ENCODE peak calls at places on chromosomes 4 and X, in four cellular contexts. One of them, this sample, is unnamed.

GRCh38 chrX:42776195-42776594 is 1.8 kb downstream of the PPP1R2C start:
- DNase-seq in NCI-H187 treated with DMSO at 0.1 percent for 48 hours: no peak
- DNase-seq in H54: no peak
- DNase-seq in hypothalamus: no peak
- DNase-seq in this sample: no peak

GRCh38 chrX:12894074-12894691 is 12.2 kb upstream of the TLR8 start:
- DNase-seq in NCI-H187 treated with DMSO at 0.1 percent for 48 hours: no peak
- DNase-seq in H54: no peak
- DNase-seq in hypothalamus: no peak
- DNase-seq in this sample: peak; percentile 10

GRCh38 chr4:174522183-174523002 is at the start of gene HPGD:
- DNase-seq in NCI-H187 treated with DMSO at 0.1 percent for 48 hours: no peak
- DNase-seq in H54: peak; percentile 23
- DNase-seq in hypothalamus: no peak
- DNase-seq in this sample: peak; percentile 37

GRCh38 chrX:155048997-155049619 is 21.8 kb downstream of the CMC4 start:
- DNase-seq in NCI-H187 treated with DMSO at 0.1 percent for 48 hours: no peak
- DNase-seq in H54: no peak
- DNase-seq in hypothalamus: no peak
- DNase-seq in this sample: peak; percentile 37

GRCh38 chr4:7434766-7435150 is at the start of gene PSAPL1:
- DNase-seq in NCI-H187 treated with DMSO at 0.1 percent for 48 hours: no peak
- DNase-seq in H54: peak; percentile 90
- DNase-seq in hypothalamus: no peak
- DNase-seq in this sample: peak; percentile 79

GRCh38 chr4:150217192-150217591 is 138.9 kb downstream of the DCLK2 start:
- DNase-seq in NCI-H187 treated with DMSO at 0.1 percent for 48 hours: no peak
- DNase-seq in H54: no peak
- DNase-seq in hypothalamus: peak; percentile 11
- DNase-seq in this sample: no peak

GRCh38 chr4:42609051-42609450 is 47.9 kb downstream of the ATP8A1 start:
- DNase-seq in NCI-H187 treated with DMSO at 0.1 percent for 48 hours: no peak
- DNase-seq in H54: no peak
- DNase-seq in hypothalamus: no peak
- DNase-seq in this sample: no peak

GRCh38 chr4:110639207-110640092 is 16.6 kb upstream of the PITX2 start:
- DNase-seq in NCI-H187 treated with DMSO at 0.1 percent for 48 hours: no peak
- DNase-seq in H54: no peak
- DNase-seq in hypothalamus: no peak
- DNase-seq in this sample: no peak

GRCh38 chr4:126051709-126052424 is 737.1 kb downstream of the FAT4 start:
- DNase-seq in NCI-H187 treated with DMSO at 0.1 percent for 48 hours: no peak
- DNase-seq in H54: no peak
- DNase-seq in hypothalamus: no peak
- DNase-seq in this sample: no peak

GRCh38 chrX:45009371-45010000 is 136.5 kb downstream of the KDM6A start:
- DNase-seq in NCI-H187 treated with DMSO at 0.1 percent for 48 hours: no peak
- DNase-seq in H54: no peak
- DNase-seq in hypothalamus: no peak
- DNase-seq in this sample: no peak

GRCh38 chr4:48228887-48229462 is 40.7 kb downstream of the TEC start:
- DNase-seq in NCI-H187 treated with DMSO at 0.1 percent for 48 hours: no peak
- DNase-seq in H54: no peak
- DNase-seq in hypothalamus: no peak
- DNase-seq in this sample: peak; percentile 65

GRCh38 chrX:53048169-53049126 is at the start of gene GPR173:
- DNase-seq in NCI-H187 treated with DMSO at 0.1 percent for 48 hours: no peak
- DNase-seq in H54: peak; percentile 14
- DNase-seq in hypothalamus: peak; percentile 60
- DNase-seq in this sample: no peak

GRCh38 chrX:150361070-150361776 is 1.9 kb upstream of the MAMLD1 start:
- DNase-seq in NCI-H187 treated with DMSO at 0.1 percent for 48 hours: no peak
- DNase-seq in H54: no peak
- DNase-seq in hypothalamus: no peak
- DNase-seq in this sample: peak; percentile 25

GRCh38 chr4:7266525-7267292 is 74.4 kb downstream of the SORCS2 start:
- DNase-seq in NCI-H187 treated with DMSO at 0.1 percent for 48 hours: no peak
- DNase-seq in H54: peak; percentile 86
- DNase-seq in hypothalamus: no peak
- DNase-seq in this sample: peak; percentile 42

GRCh38 chrX:68506649-68507048 is 7.8 kb downstream of the YIPF6 start:
- DNase-seq in NCI-H187 treated with DMSO at 0.1 percent for 48 hours: no peak
- DNase-seq in H54: no peak
- DNase-seq in hypothalamus: no peak
- DNase-seq in this sample: no peak

GRCh38 chr4:102625232-102625930 is 124.2 kb downstream of the NFKB1 start:
- DNase-seq in NCI-H187 treated with DMSO at 0.1 percent for 48 hours: no peak
- DNase-seq in H54: no peak
- DNase-seq in hypothalamus: no peak
- DNase-seq in this sample: no peak

GRCh38 chrX:85109235-85109634 is 105.6 kb downstream of the APOOL start:
- DNase-seq in NCI-H187 treated with DMSO at 0.1 percent for 48 hours: no peak
- DNase-seq in H54: peak; percentile 2
- DNase-seq in hypothalamus: no peak
- DNase-seq in this sample: peak; percentile 7

GRCh38 chr4:72489267-72489666 is 79.8 kb downstream of the ADAMTS3 start:
- DNase-seq in NCI-H187 treated with DMSO at 0.1 percent for 48 hours: no peak
- DNase-seq in H54: no peak
- DNase-seq in hypothalamus: no peak
- DNase-seq in this sample: no peak

GRCh38 chr4:20333141-20333690 is 81.5 kb downstream of the SLIT2 start:
- DNase-seq in NCI-H187 treated with DMSO at 0.1 percent for 48 hours: no peak
- DNase-seq in H54: no peak
- DNase-seq in hypothalamus: no peak
- DNase-seq in this sample: no peak

GRCh38 chr4:37243061-37243460 is 1.5 kb upstream of the NWD2 start:
- DNase-seq in NCI-H187 treated with DMSO at 0.1 percent for 48 hours: no peak
- DNase-seq in H54: no peak
- DNase-seq in hypothalamus: no peak
- DNase-seq in this sample: no peak

GRCh38 chr4:100736651-100737450 is 219.0 kb upstream of the EMCN start:
- DNase-seq in NCI-H187 treated with DMSO at 0.1 percent for 48 hours: no peak
- DNase-seq in H54: no peak
- DNase-seq in hypothalamus: no peak
- DNase-seq in this sample: peak; percentile 38

GRCh38 chrX:131633285-131633917 is 89.5 kb downstream of the OR13H1 start:
- DNase-seq in NCI-H187 treated with DMSO at 0.1 percent for 48 hours: peak; percentile 14
- DNase-seq in H54: peak; percentile 15
- DNase-seq in hypothalamus: peak; percentile 1
- DNase-seq in this sample: no peak

GRCh38 chr4:125313989-125314602 is 659 bp upstream of the FAT4 start:
- DNase-seq in NCI-H187 treated with DMSO at 0.1 percent for 48 hours: no peak
- DNase-seq in H54: no peak
- DNase-seq in hypothalamus: no peak
- DNase-seq in this sample: no peak

GRCh38 chrX:1545776-1546408 is 8.9 kb upstream of the P2RY8 start:
- DNase-seq in NCI-H187 treated with DMSO at 0.1 percent for 48 hours: no peak
- DNase-seq in H54: no peak
- DNase-seq in hypothalamus: no peak
- DNase-seq in this sample: no peak

GRCh38 chrX:21487832-21488231 is 113.6 kb downstream of the CNKSR2 start:
- DNase-seq in NCI-H187 treated with DMSO at 0.1 percent for 48 hours: no peak
- DNase-seq in H54: no peak
- DNase-seq in hypothalamus: no peak
- DNase-seq in this sample: peak; percentile 34

GRCh38 chr4:139795476-139795875 is 129.9 kb downstream of the MGST2 start:
- DNase-seq in NCI-H187 treated with DMSO at 0.1 percent for 48 hours: no peak
- DNase-seq in H54: no peak
- DNase-seq in hypothalamus: no peak
- DNase-seq in this sample: no peak

GRCh38 chr4:88646528-88647280 is 50.9 kb downstream of the NAP1L5 start:
- DNase-seq in NCI-H187 treated with DMSO at 0.1 percent for 48 hours: no peak
- DNase-seq in H54: no peak
- DNase-seq in hypothalamus: no peak
- DNase-seq in this sample: peak; percentile 36

GRCh38 chrX:9163153-9163790 is 129.3 kb upstream of the FAM9B start:
- DNase-seq in NCI-H187 treated with DMSO at 0.1 percent for 48 hours: no peak
- DNase-seq in H54: no peak
- DNase-seq in hypothalamus: no peak
- DNase-seq in this sample: no peak

GRCh38 chrX:71998836-71999509 is 88.3 kb downstream of the NHSL2 start:
- DNase-seq in NCI-H187 treated with DMSO at 0.1 percent for 48 hours: no peak
- DNase-seq in H54: peak; percentile 13
- DNase-seq in hypothalamus: no peak
- DNase-seq in this sample: peak; percentile 10

GRCh38 chr4:33323393-33323792 is 2603.2 kb downstream of the PCDH7 start:
- DNase-seq in NCI-H187 treated with DMSO at 0.1 percent for 48 hours: no peak
- DNase-seq in H54: no peak
- DNase-seq in hypothalamus: no peak
- DNase-seq in this sample: no peak

GRCh38 chrX:50514811-50515210 is 44.2 kb upstream of the DGKK start:
- DNase-seq in NCI-H187 treated with DMSO at 0.1 percent for 48 hours: no peak
- DNase-seq in H54: no peak
- DNase-seq in hypothalamus: no peak
- DNase-seq in this sample: no peak

GRCh38 chr4:2040391-2041233 is 18.5 kb upstream of the NAT8L start:
- DNase-seq in NCI-H187 treated with DMSO at 0.1 percent for 48 hours: no peak
- DNase-seq in H54: no peak
- DNase-seq in hypothalamus: no peak
- DNase-seq in this sample: no peak

GRCh38 chr4:95963456-95963855 is 123.6 kb downstream of the PDHA2 start:
- DNase-seq in NCI-H187 treated with DMSO at 0.1 percent for 48 hours: no peak
- DNase-seq in H54: no peak
- DNase-seq in hypothalamus: no peak
- DNase-seq in this sample: no peak

GRCh38 chr4:3123201-3123671 is 48.8 kb downstream of the HTT start:
- DNase-seq in NCI-H187 treated with DMSO at 0.1 percent for 48 hours: no peak
- DNase-seq in H54: no peak
- DNase-seq in hypothalamus: peak; percentile 8
- DNase-seq in this sample: no peak

GRCh38 chr4:102757681-102758080 is 3.1 kb downstream of the MANBA start:
- DNase-seq in NCI-H187 treated with DMSO at 0.1 percent for 48 hours: no peak
- DNase-seq in H54: no peak
- DNase-seq in hypothalamus: no peak
- DNase-seq in this sample: no peak

GRCh38 chr4:54882616-54883015 is 224.9 kb downstream of the KIT start:
- DNase-seq in NCI-H187 treated with DMSO at 0.1 percent for 48 hours: no peak
- DNase-seq in H54: no peak
- DNase-seq in hypothalamus: no peak
- DNase-seq in this sample: no peak

GRCh38 chr4:154602404-154603020 is 9.9 kb downstream of the FGG start:
- DNase-seq in NCI-H187 treated with DMSO at 0.1 percent for 48 hours: no peak
- DNase-seq in H54: no peak
- DNase-seq in hypothalamus: no peak
- DNase-seq in this sample: peak; percentile 42

GRCh38 chr4:74056858-74057562 is 18.5 kb upstream of the CXCL3 start:
- DNase-seq in NCI-H187 treated with DMSO at 0.1 percent for 48 hours: no peak
- DNase-seq in H54: no peak
- DNase-seq in hypothalamus: no peak
- DNase-seq in this sample: peak; percentile 47